ENCODE peak calls at places on chromosomes 1 and 21, in four cellular contexts. H, L, S and V are unnamed samples.

GRCh38 chr1:213127074-213127473 is 76.0 kb downstream of the RPS6KC1 start:
- DNase-seq in H (no peak), L (no peak), S (no peak), V (no peak)

GRCh38 chr1:30761312-30762151 is 4.0 kb upstream of the LAPTM5 start:
- DNase-seq in H (no peak), L (no peak), S (no peak), V (no peak)

GRCh38 chr1:165512817-165513216 is 31.0 kb upstream of the LRRC52 start:
- DNase-seq in H (no peak), L (no peak), S (no peak), V (no peak)

GRCh38 chr21:37700641-37701202 is 215.5 kb downstream of the KCNJ6 start:
- DNase-seq in H (peak), L (no peak), S (peak), V (peak)

GRCh38 chr1:157915859-157916258 is 74.3 kb upstream of the CD5L start:
- DNase-seq in H (no peak), L (no peak), S (no peak), V (no peak)

GRCh38 chr1:218711021-218711420 is 365.9 kb downstream of the TGFB2 start:
- DNase-seq in H (no peak), L (no peak), S (no peak), V (no peak)

GRCh38 chr21:30463713-30464112 is 16.5 kb downstream of the KRTAP19-1 start:
- DNase-seq in H (no peak), L (no peak), S (no peak), V (peak)

GRCh38 chr1:31227891-31228290 is 11.8 kb downstream of the NKAIN1 start:
- DNase-seq in H (no peak), L (no peak), S (no peak), V (no peak)

GRCh38 chr1:2242814-2243725 is 15.0 kb downstream of the SKI start:
- DNase-seq in H (no peak), L (no peak), S (no peak), V (no peak)

GRCh38 chr1:21933397-21934248 is 3.5 kb downstream of the HSPG2 start:
- DNase-seq in H (no peak), L (no peak), S (no peak), V (no peak)

GRCh38 chr1:50110084-50110615 is 1.4 kb downstream of the ELAVL4 start:
- DNase-seq in H (no peak), L (no peak), S (no peak), V (no peak)